ENCODE peak calls at places on chromosomes 7 and 10, in ten cellular contexts. J is B cell, K is heart right ventricle, W is chondrocyte, L is mesothelial cell of epicardium, S is heart left ventricle, O is AG04449, D is cardiac muscle cell, A is left lung, X is right atrium auricular region. Z is an unnamed sample.

GRCh38 chr7:34165927-34166550 is 260.7 kb downstream of the BMPER start:
- DNase-seq in A (no peak), S (no peak), O (no peak), X (no peak), L (no peak), J (no peak), K (no peak), W (no peak), D (peak; percentile 47), Z (no peak)

GRCh38 chr10:127740596-127740995 is 3.6 kb downstream of the FOXI2 start:
- DNase-seq in S (no peak), O (no peak), J (no peak), K (no peak), D (no peak), A (no peak), X (no peak), W (no peak), L (no peak), Z (no peak)

GRCh38 chr7:151645311-151645710 is 125.6 kb upstream of the RHEB start:
- DNase-seq in K (no peak), O (no peak), X (no peak), L (no peak), D (no peak), S (no peak), W (no peak), J (no peak), A (no peak), Z (no peak)

GRCh38 chr10:124521429-124521871 is 59.8 kb downstream of the LHPP start:
- DNase-seq in X (no peak), S (peak; percentile 42), J (no peak), A (peak; percentile 33), O (no peak), W (peak; percentile 61), D (no peak), L (no peak), K (no peak), Z (no peak)

GRCh38 chr7:117193564-117193963 is 129.3 kb downstream of the WNT2 start:
- DNase-seq in L (no peak), S (no peak), W (no peak), O (no peak), X (no peak), J (no peak), A (no peak), D (no peak), K (no peak), Z (no peak)

GRCh38 chr10:131271195-131271880 is 40.2 kb downstream of the TCERG1L start:
- DNase-seq in O (no peak), K (no peak), W (no peak), A (no peak), X (peak; percentile 26), S (no peak), D (no peak), L (peak; percentile 33), J (no peak), Z (no peak)

GRCh38 chr10:130042386-130042785 is 68.2 kb downstream of the C10orf143 start:
- DNase-seq in X (no peak), S (no peak), J (no peak), D (no peak), A (no peak), L (peak; percentile 20), O (no peak), W (no peak), K (no peak), Z (peak; percentile 44)

GRCh38 chr7:81908220-81908619 is 138.4 kb upstream of the HGF start:
- DNase-seq in K (no peak), W (no peak), D (no peak), A (no peak), X (no peak), L (no peak), O (no peak), S (no peak), J (no peak), Z (no peak)

GRCh38 chr10:73304876-73305275 is 52.4 kb upstream of the MRPS16 start:
- DNase-seq in A (no peak), K (no peak), D (no peak), X (no peak), J (no peak), W (no peak), L (no peak), O (no peak), S (no peak), Z (no peak)

GRCh38 chr10:131531265-131532190 is 220.0 kb upstream of the TCERG1L start:
- DNase-seq in W (no peak), S (no peak), L (no peak), X (peak; percentile 38), O (no peak), J (no peak), A (peak; percentile 65), D (no peak), K (no peak), Z (no peak)

GRCh38 chr7:105673367-105674188 is 92.3 kb upstream of the EFCAB10 start:
- DNase-seq in O (no peak), L (no peak), K (no peak), D (no peak), A (no peak), X (no peak), J (no peak), W (peak; percentile 35), S (no peak), Z (no peak)

GRCh38 chr10:6558759-6559429 is 21.2 kb downstream of the PRKCQ start:
- DNase-seq in D (no peak), A (no peak), J (no peak), K (no peak), X (no peak), L (no peak), W (no peak), S (no peak), O (no peak), Z (no peak)

GRCh38 chr7:155232911-155233702 is 64.6 kb upstream of the INSIG1 start:
- DNase-seq in L (no peak), J (no peak), S (no peak), K (no peak), D (no peak), O (no peak), X (no peak), A (no peak), W (peak; percentile 42), Z (no peak)

GRCh38 chr7:103660455-103661371 is 214.7 kb upstream of the SLC26A5 start:
- DNase-seq in A (no peak), K (no peak), X (no peak), D (no peak), J (no peak), W (no peak), L (no peak), S (no peak), O (no peak), Z (no peak)

GRCh38 chr10:77452952-77453564 is 184.6 kb downstream of the KCNMA1 start:
- DNase-seq in A (no peak), W (no peak), D (no peak), X (no peak), K (no peak), J (no peak), O (no peak), L (no peak), S (no peak), Z (no peak)

GRCh38 chr10:126945351-126946035 is 40.3 kb downstream of the DOCK1 start:
- DNase-seq in J (no peak), X (no peak), D (no peak), W (no peak), O (no peak), L (no peak), A (no peak), K (no peak), S (no peak), Z (no peak)

GRCh38 chr10:3811331-3811870 is 26.4 kb upstream of the KLF6 start:
- DNase-seq in O (no peak), L (no peak), S (no peak), W (no peak), A (no peak), D (no peak), J (peak; percentile 46), X (no peak), K (peak; percentile 54), Z (no peak)

GRCh38 chr7:55272328-55272727 is 92.8 kb upstream of the LANCL2 start:
- DNase-seq in X (no peak), K (no peak), L (no peak), A (no peak), J (no peak), O (no peak), D (no peak), W (no peak), S (no peak), Z (no peak)

GRCh38 chr7:8433477-8434289 is at the start of gene NXPH1:
- DNase-seq in J (no peak), X (no peak), D (peak; percentile 88), K (no peak), L (peak; percentile 80), A (peak; percentile 69), S (no peak), O (no peak), W (no peak), Z (peak; percentile 74)
- TF ChIP-seq CTCF in J (no peak), X (no peak), D (no peak), K (no peak), L (no peak), A (no peak), S (no peak), O (no peak), W (peak; percentile 47), Z (peak; percentile 66)

GRCh38 chr10:93485690-93486089 is 3.6 kb upstream of the MYOF start:
- DNase-seq in W (no peak), L (no peak), K (no peak), O (no peak), D (no peak), A (no peak), S (no peak), X (no peak), J (no peak), Z (no peak)
- TF ChIP-seq CTCF in W (peak; percentile 33), L (no peak), K (no peak), O (no peak), D (no peak), A (no peak), S (no peak), X (no peak), J (no peak), Z (no peak)

GRCh38 chr10:98745645-98746044 is 298.9 kb upstream of the HPS1 start:
- DNase-seq in A (no peak), J (no peak), O (no peak), D (no peak), S (no peak), W (no peak), L (no peak), K (no peak), X (no peak), Z (no peak)
- TF ChIP-seq CTCF in A (no peak), J (no peak), O (no peak), D (no peak), S (no peak), W (no peak), L (no peak), K (no peak), X (no peak), Z (no peak)

DNA sequence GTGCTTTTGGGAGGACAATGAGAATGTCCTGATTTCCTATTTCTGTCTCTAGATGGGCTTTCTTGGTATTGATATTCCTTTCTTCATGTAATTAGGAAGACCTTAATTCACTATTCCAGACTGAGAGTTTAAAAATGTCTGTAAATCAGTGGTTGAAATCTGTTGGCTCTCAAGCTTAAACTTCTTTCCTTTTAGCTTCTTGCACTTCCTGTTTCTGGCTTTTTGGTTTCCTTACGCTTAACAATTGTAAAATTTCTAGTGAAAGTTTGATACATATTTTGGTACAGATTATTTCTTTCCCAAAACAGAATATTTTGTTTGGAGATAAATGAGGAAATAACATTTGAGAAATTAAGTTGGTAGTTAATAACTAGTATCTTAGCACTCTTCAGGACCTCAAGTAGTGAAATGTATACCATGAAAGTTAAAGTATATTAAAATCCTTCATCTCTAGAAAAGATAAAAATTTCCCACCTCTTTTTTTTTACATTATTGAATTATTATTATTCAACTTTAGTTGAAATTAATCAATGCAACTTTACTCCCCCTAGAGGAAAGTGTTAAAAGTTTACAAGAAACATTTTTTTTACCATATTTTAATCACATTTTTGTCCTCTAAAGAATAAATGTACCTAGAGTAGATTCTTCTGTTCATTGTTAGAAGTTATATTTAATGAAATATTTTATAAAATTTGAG is 137.2 kb downstream of the PHTF2 start:
- DNase-seq in A (no peak), X (no peak), K (no peak), S (no peak), O (no peak), J (peak; percentile 19), L (no peak), D (no peak), W (no peak), Z (no peak)
- TF ChIP-seq CTCF in A (peak; percentile 27), X (no peak), K (peak; percentile 22), S (peak; percentile 9), O (no peak), J (peak; percentile 64), L (peak; percentile 74), D (peak; percentile 37), W (peak; percentile 84), Z (peak; percentile 71)